ENCODE peak calls at places on chromosomes 3 and 15, in nine cellular contexts. E, W, M, Y, V, U, X, N and P are unnamed samples. For H3K4me1, the result is how much of the 10 kb centered on the place peaks cover.

GRCh38 chr3:53495091-53495517 is 693 bp downstream of the CACNA1D start:
- DNase-seq in W (no peak), Y (no peak), V (peak), M (no peak), U (no peak), E (no peak), N (no peak), X (no peak), P (no peak)

GRCh38 chr15:32651229-32651837 is 9.8 kb downstream of the SCG5 start:
- DNase-seq in X (peak), M (peak), V (peak), Y (peak), U (peak), E (peak), W (no peak), N (peak), P (peak)

GRCh38 chr15:31473384-31474058 is 146.9 kb downstream of the KLF13 start:
- DNase-seq in V (no peak), W (peak), E (no peak), N (peak), U (no peak), X (no peak), M (peak), Y (no peak), P (no peak)

GRCh38 chr3:12977117-12977808 is 96.0 kb downstream of the IQSEC1 start:
- DNase-seq in M (no peak), X (no peak), V (no peak), Y (no peak), W (no peak), E (no peak), U (no peak), N (no peak), P (no peak)

GRCh38 chr15:59258317-59258716 is 51.7 kb downstream of the LDHAL6B start:
- DNase-seq in X (no peak), U (no peak), Y (no peak), W (no peak), M (no peak), N (no peak), E (no peak), V (no peak), P (no peak)

GRCh38 chr3:126494204-126494603 is 18.5 kb upstream of the ZXDC start:
- DNase-seq in X (no peak), N (no peak), V (peak), Y (no peak), E (peak), W (no peak), U (no peak), M (no peak), P (no peak)

GRCh38 chr3:154952538-154952937 is 127.6 kb upstream of the MME start:
- DNase-seq in M (no peak), E (no peak), U (no peak), Y (no peak), X (no peak), W (no peak), V (no peak), N (no peak), P (no peak)

GRCh38 chr3:120148187-120148954 is 54.1 kb upstream of the GSK3B start:
- DNase-seq in V (no peak), X (no peak), M (no peak), Y (no peak), U (no peak), N (no peak), E (no peak), W (no peak), P (no peak)

GRCh38 chr3:179526989-179527391 is 35.7 kb upstream of the ACTL6A start:
- DNase-seq in U (peak), M (no peak), E (peak), V (peak), Y (peak), X (peak), W (no peak), N (peak), P (peak)

GRCh38 chr3:168591587-168591986 is 495.9 kb upstream of the GOLIM4 start:
- DNase-seq in V (no peak), X (no peak), M (no peak), W (no peak), Y (no peak), N (no peak), E (no peak), U (no peak), P (no peak)

GRCh38 chr15:66254364-66255292 is 1.1 kb upstream of the MEGF11 start:
- DNase-seq in E (no peak), W (no peak), X (no peak), Y (no peak), U (no peak), N (no peak), V (no peak), M (no peak), P (no peak)

GRCh38 chr15:23690450-23690852 is 3.3 kb upstream of the NDN start:
- DNase-seq in Y (no peak), N (no peak), X (peak), W (no peak), M (peak), U (peak), V (peak), E (peak), P (peak)

GRCh38 chr3:1171320-1171719 is 78.5 kb downstream of the CNTN6 start:
- DNase-seq in V (no peak), W (no peak), E (no peak), Y (no peak), X (no peak), M (no peak), N (no peak), U (no peak), P (no peak)

GRCh38 chr3:160477750-160478149 is 28.2 kb upstream of the TRIM59 start:
- DNase-seq in M (no peak), X (no peak), W (no peak), N (no peak), E (peak), V (no peak), Y (no peak), U (no peak), P (no peak)

GRCh38 chr3:73442152-73442551 is 182.6 kb downstream of the PDZRN3 start:
- DNase-seq in U (no peak), N (no peak), Y (no peak), X (no peak), E (no peak), M (no peak), W (no peak), V (no peak), P (no peak)

GRCh38 chr15:85473455-85473854 is 93.1 kb downstream of the AKAP13 start:
- DNase-seq in E (peak), Y (no peak), X (no peak), N (no peak), V (no peak), M (no peak), W (no peak), U (no peak), P (no peak)

GRCh38 chr3:49997862-49998261 is 57.9 kb downstream of the RBM6 start:
- DNase-seq in U (no peak), W (no peak), V (no peak), N (no peak), M (no peak), Y (no peak), E (no peak), X (no peak), P (no peak)

GRCh38 chr15:27358751-27359434 is 387.9 kb downstream of the GABRG3 start:
- DNase-seq in M (no peak), U (no peak), N (no peak), X (peak), V (peak), W (no peak), E (peak), Y (peak), P (peak)

GRCh38 chr3:151093148-151093547 is 7.7 kb downstream of the MED12L start:
- DNase-seq in Y (no peak), M (no peak), V (no peak), U (no peak), X (no peak), E (no peak), N (no peak), W (no peak), P (no peak)

GRCh38 chr3:150184426-150185071 is 213.9 kb upstream of the PFN2 start:
- DNase-seq in M (no peak), N (no peak), U (no peak), W (no peak), Y (no peak), V (no peak), E (peak), X (no peak), P (no peak)

GRCh38 chr3:167969554-167969953 is 126.2 kb downstream of the GOLIM4 start:
- DNase-seq in Y (no peak), X (no peak), N (no peak), E (no peak), U (no peak), V (no peak), W (no peak), M (no peak), P (no peak)

GRCh38 chr3:180888992-180889560 is 23.4 kb upstream of the FXR1 start:
- DNase-seq in U (no peak), E (no peak), M (no peak), V (no peak), N (no peak), X (no peak), Y (no peak), W (no peak), P (no peak)

GRCh38 chr3:118987466-118987865 is 47.2 kb downstream of the IGSF11 start:
- DNase-seq in W (no peak), N (no peak), E (peak), V (no peak), U (peak), Y (peak), M (peak), X (peak), P (no peak)

GRCh38 chr3:184317201-184317600 is 2.8 kb downstream of the EIF4G1 start:
- DNase-seq in U (no peak), M (no peak), E (no peak), Y (no peak), V (no peak), N (no peak), W (no peak), X (no peak), P (no peak)

GRCh38 chr15:37032091-37032775 is 68.1 kb downstream of the MEIS2 start:
- DNase-seq in U (no peak), V (no peak), W (no peak), X (no peak), Y (no peak), M (no peak), N (no peak), E (no peak), P (no peak)

GRCh38 chr3:133209871-133210550 is 171.8 kb downstream of the TMEM108 start:
- DNase-seq in M (no peak), W (no peak), U (no peak), V (no peak), X (no peak), Y (peak), E (peak), N (no peak), P (no peak)

GRCh38 chr3:18127181-18127863 is 297.8 kb downstream of the SATB1 start:
- DNase-seq in Y (no peak), E (no peak), N (no peak), U (no peak), M (no peak), W (no peak), V (no peak), X (no peak), P (no peak)

GRCh38 chr3:123084192-123084591 is 17.4 kb downstream of the PDIA5 start:
- DNase-seq in V (no peak), E (peak), W (no peak), U (no peak), M (no peak), Y (no peak), N (no peak), X (no peak), P (no peak)

GRCh38 chr3:34012102-34012461 is 213.7 kb downstream of the PDCD6IP start:
- DNase-seq in V (no peak), N (peak), M (no peak), Y (peak), E (peak), W (no peak), U (no peak), X (peak), P (no peak)

GRCh38 chr3:128413413-128414205 is 53.1 kb downstream of the DNAJB8 start:
- DNase-seq in V (no peak), Y (no peak), N (no peak), M (no peak), W (no peak), X (no peak), U (no peak), E (no peak), P (no peak)

GRCh38 chr3:144162042-144162441 is 190.4 kb downstream of the DIPK2A start:
- DNase-seq in X (peak), V (no peak), E (peak), N (peak), Y (no peak), M (no peak), U (no peak), W (no peak), P (no peak)

GRCh38 chr15:74156678-74157411 is 16.7 kb upstream of the ISLR start:
- DNase-seq in U (no peak), X (no peak), M (no peak), V (no peak), N (no peak), Y (no peak), W (peak), E (peak), P (peak)

GRCh38 chr3:157087398-157088132 is 72.4 kb downstream of the CCNL1 start:
- DNase-seq in U (no peak), X (no peak), M (no peak), V (no peak), Y (no peak), W (no peak), N (no peak), E (peak), P (no peak)

GRCh38 chr3:69294014-69294771 is 91.7 kb downstream of the FRMD4B start:
- DNase-seq in M (no peak), N (no peak), W (no peak), Y (peak), U (no peak), V (no peak), X (peak), E (peak), P (no peak)

GRCh38 chr3:185934726-185935464 is 2.9 kb downstream of the TRA2B start:
- DNase-seq in M (no peak), V (no peak), U (no peak), Y (no peak), W (no peak), X (no peak), E (no peak), N (peak), P (no peak)

GRCh38 chr3:99637381-99638111 is 848 bp upstream of the COL8A1 start:
- DNase-seq in X (no peak), M (no peak), Y (peak), N (peak), W (no peak), V (no peak), E (peak), U (no peak), P (no peak)

GRCh38 chr3:66083096-66083960 is 44.6 kb upstream of the MAGI1 start:
- DNase-seq in W (no peak), E (peak), M (no peak), Y (no peak), N (no peak), V (no peak), X (no peak), U (no peak), P (no peak)

GRCh38 chr3:41330465-41330864 is 131.2 kb downstream of the CTNNB1 start:
- DNase-seq in X (no peak), V (no peak), W (no peak), U (no peak), E (peak), M (no peak), Y (no peak), N (no peak), P (no peak)

GRCh38 chr15:69807752-69808151 is 290.0 kb downstream of the TLE3 start:
- DNase-seq in M (no peak), U (no peak), E (peak), X (peak), Y (peak), V (no peak), W (no peak), N (no peak), P (no peak)

GRCh38 chr15:60729850-60730458 is 251.0 kb upstream of the ICE2 start:
- DNase-seq in V (no peak), X (no peak), W (no peak), Y (no peak), M (no peak), E (no peak), U (no peak), N (no peak), P (no peak)

DNA sequence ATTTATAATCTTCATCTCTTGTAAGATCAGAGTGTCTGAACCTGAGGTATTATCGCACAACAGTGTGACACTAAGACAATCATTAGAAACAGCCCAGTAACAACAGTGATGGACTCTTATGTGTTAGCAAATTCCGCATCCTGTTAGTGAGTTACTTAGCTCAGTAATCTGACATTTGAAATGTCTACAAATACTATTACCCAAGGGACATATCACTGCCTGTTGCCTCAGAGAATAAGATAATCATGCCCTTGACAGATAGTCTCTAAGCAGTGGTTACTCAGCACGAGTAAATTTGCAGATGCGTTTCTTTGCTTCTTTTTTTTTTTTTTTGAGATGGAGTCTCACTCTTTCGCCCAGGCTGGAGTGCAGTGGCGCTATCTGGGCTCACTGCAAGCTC is 13.4 kb upstream of the RTP1 start:
- DNase-seq in U (no peak), E (no peak), M (no peak), V (no peak), W (no peak), X (no peak), Y (peak), N (no peak), P (no peak)
- H3K4me1 ChIP-seq in U (under half), E (under half), M (under half), V (under half), W (under half), X (under half), Y (under half), N (under half), P (under half)

DNA sequence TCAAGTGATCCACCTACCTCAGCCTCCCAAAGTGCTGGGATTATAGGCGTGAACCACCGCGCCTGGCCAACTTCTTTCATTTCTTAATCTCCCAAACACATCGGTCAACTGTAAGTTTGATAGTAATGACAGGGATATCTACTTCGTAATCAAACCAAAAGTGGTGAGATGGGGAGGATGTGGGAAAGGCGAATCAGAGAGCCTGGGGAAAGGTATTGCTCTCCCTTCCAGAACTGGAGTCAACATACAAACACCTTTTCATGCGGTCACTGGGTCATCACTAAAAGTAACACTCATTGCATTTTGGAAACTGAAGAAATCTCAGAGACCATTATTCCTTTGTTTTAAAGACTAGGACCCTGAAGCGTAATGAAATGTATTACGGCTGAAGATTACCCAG is 14.8 kb upstream of the UBE2Q2 start:
- DNase-seq in W (no peak), Y (no peak), V (no peak), N (no peak), X (no peak), M (no peak), E (no peak), U (no peak), P (no peak)
- TF ChIP-seq CTCF in W (no peak), Y (no peak), V (no peak), N (no peak), X (no peak), M (no peak), E (no peak), U (no peak), P (no peak)

GRCh38 chr3:172127141-172127540 is 87.8 kb downstream of the FNDC3B start:
- DNase-seq in N (no peak), W (no peak), V (no peak), Y (no peak), M (no peak), X (no peak), U (no peak), E (no peak), P (no peak)

GRCh38 chr3:172125053-172125452 is 85.7 kb downstream of the FNDC3B start:
- DNase-seq in N (no peak), U (no peak), V (no peak), Y (no peak), E (no peak), W (no peak), M (no peak), X (no peak), P (no peak)

GRCh38 chr3:172125963-172126403 is 86.6 kb downstream of the FNDC3B start:
- DNase-seq in E (peak), X (peak), M (peak), V (peak), Y (peak), N (peak), W (peak), U (peak), P (no peak)

GRCh38 chr3:172127929-172128580 is 88.7 kb downstream of the FNDC3B start:
- DNase-seq in V (no peak), X (no peak), N (no peak), Y (no peak), U (no peak), W (no peak), M (no peak), E (no peak), P (no peak)

GRCh38 chr3:172126741-172127140 is 87.4 kb downstream of the FNDC3B start:
- DNase-seq in X (no peak), N (no peak), W (no peak), E (no peak), Y (no peak), V (no peak), M (no peak), U (no peak), P (no peak)
- H3K4me1 ChIP-seq in X (half or more), N (half or more), W (half or more), E (under half), Y (under half), V (half or more), M (half or more), U (half or more), P (under half)

GRCh38 chr3:170641510-170642236 is 55.8 kb upstream of the SLC7A14 start:
- DNase-seq in V (no peak), W (no peak), E (peak), Y (no peak), U (no peak), M (no peak), X (no peak), N (no peak), P (no peak)
- TF ChIP-seq CTCF in V (no peak), W (no peak), E (no peak), Y (no peak), U (no peak), M (no peak), X (no peak), N (no peak), P (no peak)

DNA sequence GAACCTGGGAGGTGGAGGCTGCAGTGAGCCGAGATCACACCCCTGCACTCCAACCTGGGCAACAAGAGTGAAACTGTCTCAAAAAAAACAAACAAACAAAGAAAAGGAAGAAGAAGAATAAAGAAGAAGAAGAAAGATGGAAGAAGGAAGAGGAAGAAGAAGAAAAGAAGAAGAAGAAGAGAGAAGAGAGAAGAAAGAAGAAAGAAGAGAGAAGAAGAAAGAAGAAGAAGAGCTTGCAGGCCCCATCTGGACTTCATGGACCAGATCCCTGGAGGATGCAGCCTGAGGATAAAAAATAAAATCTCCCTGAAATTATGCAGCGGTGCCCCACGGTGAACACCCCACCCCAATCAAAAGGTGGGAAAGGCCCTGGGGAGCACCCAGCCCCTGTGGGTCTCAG is 8.8 kb upstream of the MESP1 start:
- DNase-seq in M (no peak), W (no peak), U (no peak), V (no peak), X (no peak), Y (no peak), E (no peak), N (no peak), P (no peak)
- H3K4me1 ChIP-seq in M (under half), W (under half), U (under half), V (under half), X (under half), Y (under half), E (under half), N (under half), P (under half)